ENCODE peak calls at places on chromosomes 13 and 19, in eight cellular contexts. X is A549, H is stomach, Z is SK-N-SH, Q is ovary, U is transverse colon, L is tibial nerve, P is GM12878. I is an unnamed sample.

GRCh38 chr19:15443325-15443724 is 6.4 kb downstream of the WIZ start:
- DNase-seq in X (no peak), H (no peak), Z (no peak), Q (no peak), U (no peak), L (no peak), P (no peak), I (no peak)

GRCh38 chr13:109771926-109772325 is 14.5 kb downstream of the IRS2 start:
- DNase-seq in X (no peak), H (no peak), Z (no peak), Q (no peak), U (no peak), L (no peak), P (no peak), I (no peak)

GRCh38 chr19:58581227-58582141 is 8.3 kb upstream of the MZF1 start:
- DNase-seq in X (peak), H (peak), Z (no peak), Q (peak), U (peak), L (peak), P (no peak), I (peak)

GRCh38 chr19:35841961-35842595 is 10.2 kb downstream of the NPHS1 start:
- DNase-seq in X (no peak), H (no peak), Z (no peak), Q (no peak), U (no peak), L (no peak), P (no peak), I (no peak)

GRCh38 chr19:49997709-49998108 is 27.5 kb downstream of the VRK3 start:
- DNase-seq in X (peak), H (no peak), Z (peak), Q (no peak), U (no peak), L (no peak), P (peak), I (no peak)

GRCh38 chr13:100089633-100090032 is 740 bp downstream of the PCCA start:
- DNase-seq in X (no peak), H (no peak), Z (no peak), Q (no peak), U (no peak), L (no peak), P (no peak), I (no peak)

GRCh38 chr13:33876716-33877394 is 58.9 kb downstream of the RFC3 start:
- DNase-seq in X (no peak), H (no peak), Z (no peak), Q (no peak), U (no peak), L (no peak), P (no peak), I (no peak)

GRCh38 chr13:24254151-24254810 is 55.1 kb upstream of the C1QTNF9 start:
- DNase-seq in X (no peak), H (no peak), Z (no peak), Q (no peak), U (no peak), L (no peak), P (no peak), I (peak)

GRCh38 chr13:100129605-100130004 is 40.7 kb downstream of the PCCA start:
- DNase-seq in X (no peak), H (no peak), Z (no peak), Q (no peak), U (no peak), L (peak), P (peak), I (no peak)

GRCh38 chr13:23695711-23696512 is 125.7 kb downstream of the TNFRSF19 start:
- DNase-seq in X (no peak), H (no peak), Z (no peak), Q (no peak), U (no peak), L (no peak), P (no peak), I (no peak)

GRCh38 chr13:112254900-112255299 is 121.3 kb upstream of the SPACA7 start:
- DNase-seq in X (no peak), H (no peak), Z (no peak), Q (no peak), U (no peak), L (no peak), P (no peak), I (no peak)

GRCh38 chr19:51364200-51365106 is 1.7 kb downstream of the ETFB start:
- DNase-seq in X (peak), H (no peak), Z (no peak), Q (no peak), U (no peak), L (no peak), P (no peak), I (no peak)

GRCh38 chr19:12769689-12770088 is 5.7 kb downstream of the HOOK2 start:
- DNase-seq in X (no peak), H (peak), Z (no peak), Q (no peak), U (peak), L (no peak), P (no peak), I (no peak)

GRCh38 chr13:111790621-111791020 is 276.3 kb upstream of the SOX1 start:
- DNase-seq in X (no peak), H (no peak), Z (no peak), Q (no peak), U (no peak), L (no peak), P (no peak), I (no peak)

GRCh38 chr13:42396901-42397670 is 125.1 kb downstream of the AKAP11 start:
- DNase-seq in X (no peak), H (no peak), Z (no peak), Q (no peak), U (no peak), L (no peak), P (no peak), I (no peak)

GRCh38 chr19:38727868-38728660 is 16.2 kb downstream of the CAPN12 start:
- DNase-seq in X (no peak), H (no peak), Z (no peak), Q (peak), U (no peak), L (no peak), P (no peak), I (no peak)

GRCh38 chr13:109331898-109332297 is 454.5 kb downstream of the IRS2 start:
- DNase-seq in X (no peak), H (no peak), Z (peak), Q (no peak), U (no peak), L (no peak), P (no peak), I (no peak)

GRCh38 chr13:96958286-96958891 is 35.9 kb downstream of the OXGR1 start:
- DNase-seq in X (peak), H (peak), Z (peak), Q (no peak), U (no peak), L (peak), P (no peak), I (no peak)

GRCh38 chr19:38247734-38248268 is 8.4 kb downstream of the PPP1R14A start:
- DNase-seq in X (no peak), H (no peak), Z (no peak), Q (no peak), U (no peak), L (no peak), P (no peak), I (no peak)

GRCh38 chr13:48726711-48727110 is 73.0 kb downstream of the CYSLTR2 start:
- DNase-seq in X (no peak), H (no peak), Z (no peak), Q (no peak), U (no peak), L (no peak), P (no peak), I (no peak)

GRCh38 chr19:29917911-29918310 is 24.1 kb upstream of the URI1 start:
- DNase-seq in X (no peak), H (peak), Z (no peak), Q (no peak), U (no peak), L (no peak), P (no peak), I (peak)

GRCh38 chr13:34340534-34340933 is 522.6 kb downstream of the RFC3 start:
- DNase-seq in X (peak), H (peak), Z (no peak), Q (no peak), U (no peak), L (no peak), P (no peak), I (no peak)

GRCh38 chr13:90686438-90686837 is 661.0 kb upstream of the MIR17HG start:
- DNase-seq in X (peak), H (no peak), Z (no peak), Q (no peak), U (no peak), L (no peak), P (no peak), I (no peak)

GRCh38 chr19:2097330-2098327 is 914 bp downstream of the IZUMO4 start:
- DNase-seq in X (no peak), H (no peak), Z (no peak), Q (peak), U (peak), L (no peak), P (no peak), I (peak)

GRCh38 chr19:5331790-5332189 is 8.8 kb downstream of the PTPRS start:
- DNase-seq in X (no peak), H (no peak), Z (no peak), Q (no peak), U (no peak), L (no peak), P (no peak), I (no peak)

GRCh38 chr13:65825039-65825438 is 1405.1 kb downstream of the PCDH9 start:
- DNase-seq in X (no peak), H (no peak), Z (no peak), Q (no peak), U (no peak), L (no peak), P (no peak), I (no peak)

GRCh38 chr13:38693641-38694040 is 6.8 kb downstream of the FREM2 start:
- DNase-seq in X (no peak), H (peak), Z (no peak), Q (no peak), U (no peak), L (no peak), P (no peak), I (no peak)

GRCh38 chr13:34748561-34748960 is 193.5 kb upstream of the NBEA start:
- DNase-seq in X (no peak), H (no peak), Z (no peak), Q (no peak), U (no peak), L (no peak), P (no peak), I (no peak)

GRCh38 chr19:7925171-7925837 is 631 bp downstream of the CTXN1 start:
- DNase-seq in X (peak), H (peak), Z (peak), Q (peak), U (peak), L (peak), P (no peak), I (peak)

GRCh38 chr13:50129923-50130685 is 114.9 kb downstream of the KCNRG start:
- DNase-seq in X (peak), H (no peak), Z (peak), Q (no peak), U (peak), L (peak), P (no peak), I (peak)

GRCh38 chr13:43830481-43830873 is 43.7 kb upstream of the ENOX1 start:
- DNase-seq in X (peak), H (no peak), Z (no peak), Q (no peak), U (no peak), L (no peak), P (no peak), I (no peak)
- TF ChIP-seq EP300 in X (no peak), H (no peak), Z (no peak), Q (no peak), U (no peak), L (no peak), P (no peak), I (no peak)

GRCh38 chr19:47630594-47630993 is 21.7 kb downstream of the BICRA start:
- DNase-seq in X (no peak), H (no peak), Z (no peak), Q (no peak), U (no peak), L (no peak), P (no peak), I (no peak)

GRCh38 chr19:47631681-47632446 is 22.9 kb downstream of the BICRA start:
- DNase-seq in X (no peak), H (no peak), Z (no peak), Q (no peak), U (no peak), L (no peak), P (no peak), I (no peak)

GRCh38 chr19:47633516-47633915 is 24.6 kb downstream of the BICRA start:
- DNase-seq in X (no peak), H (no peak), Z (no peak), Q (no peak), U (no peak), L (no peak), P (no peak), I (no peak)

GRCh38 chr19:47637550-47637949 is 28.6 kb downstream of the BICRA start:
- DNase-seq in X (no peak), H (no peak), Z (no peak), Q (no peak), U (no peak), L (no peak), P (no peak), I (no peak)

DNA sequence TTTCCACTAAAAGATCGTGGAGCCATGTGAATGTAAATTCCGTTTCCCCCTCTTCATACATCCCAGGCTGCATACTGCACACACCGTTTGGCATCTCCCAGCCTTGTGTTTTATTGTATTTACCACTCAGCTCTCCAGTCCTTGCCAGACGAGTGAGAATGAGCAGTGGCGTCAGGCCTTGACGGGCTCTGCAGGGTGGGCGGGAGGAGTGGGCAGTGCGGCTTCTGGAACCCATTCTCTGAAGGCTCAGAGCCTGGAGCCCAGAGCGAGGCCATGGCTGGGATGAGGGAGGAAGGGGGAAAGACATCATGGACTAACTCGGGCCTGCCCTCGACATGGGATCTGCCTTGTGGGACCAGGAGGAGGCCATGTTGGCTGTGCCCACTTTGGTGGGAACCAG is 25.1 kb downstream of the BICRA start:
- DNase-seq in X (no peak), H (no peak), Z (no peak), Q (no peak), U (no peak), L (no peak), P (no peak), I (peak)
- H3K27ac ChIP-seq in X (no peak), H (no peak), Z (no peak), Q (no peak), U (peak), L (peak), P (no peak), I (peak)

DNA sequence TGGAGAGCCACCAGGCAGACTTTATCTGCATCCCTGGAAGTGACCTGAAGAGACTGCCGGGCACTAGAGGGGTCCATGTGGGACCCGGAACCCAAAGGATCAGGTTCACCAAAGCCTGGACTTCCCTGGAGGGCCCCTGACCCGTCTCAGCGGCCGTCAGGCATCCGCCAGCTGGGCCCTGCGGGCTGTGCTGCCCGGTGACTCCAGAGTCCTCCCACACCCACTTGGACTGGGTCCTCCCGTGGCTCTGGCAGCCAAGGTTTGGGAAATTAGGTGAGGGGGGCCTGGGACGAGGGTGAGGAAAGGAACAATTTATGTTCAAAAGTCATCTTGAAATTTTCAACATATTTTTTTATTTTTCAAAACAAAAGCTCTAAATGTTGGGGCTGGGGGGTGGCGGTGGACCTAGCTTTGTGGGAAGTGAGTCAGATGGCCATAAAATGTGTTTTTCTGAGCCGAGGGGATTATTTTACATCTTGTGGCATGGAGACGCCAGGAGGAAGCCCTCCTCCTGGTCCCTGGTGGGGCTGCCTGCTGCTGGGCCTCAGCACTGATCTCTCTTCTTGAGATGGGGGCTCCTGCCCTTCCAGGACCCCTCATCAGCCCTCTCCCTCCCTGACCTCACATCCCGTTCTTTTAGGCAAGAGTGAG is 20.2 kb downstream of the CEBPA start:
- DNase-seq in X (no peak), H (no peak), Z (no peak), Q (no peak), U (no peak), L (no peak), P (no peak), I (no peak)
- TF ChIP-seq EP300 in X (no peak), H (no peak), Z (no peak), Q (no peak), U (no peak), L (no peak), P (no peak), I (no peak)

GRCh38 chr19:21468791-21469190 is 36.6 kb upstream of the ZNF429 start:
- DNase-seq in X (no peak), H (no peak), Z (no peak), Q (no peak), U (no peak), L (no peak), P (no peak), I (no peak)
- H3K27ac ChIP-seq in X (no peak), H (no peak), Z (no peak), Q (no peak), U (no peak), L (no peak), P (no peak), I (no peak)

DNA sequence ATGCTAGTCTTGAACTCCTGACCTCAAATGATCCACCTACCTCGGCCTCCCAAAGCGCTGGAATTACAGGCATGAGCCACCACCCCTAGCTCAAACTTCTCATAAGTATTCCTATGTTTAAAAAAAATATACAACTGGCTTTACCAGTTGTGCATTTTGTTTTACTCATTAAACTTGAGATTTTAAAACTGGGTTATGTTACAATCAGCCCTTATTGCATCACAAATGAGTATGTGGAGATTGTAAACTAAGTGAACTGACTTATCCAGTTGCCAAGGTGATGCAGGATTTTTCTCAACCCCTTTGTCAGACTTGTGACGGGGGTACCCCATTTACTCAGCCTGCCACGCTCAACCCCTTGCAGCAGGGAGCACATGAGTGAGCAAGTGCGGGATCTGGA is 14.4 kb upstream of the GTF2F2 start:
- DNase-seq in X (no peak), H (no peak), Z (no peak), Q (no peak), U (no peak), L (no peak), P (no peak), I (no peak)
- TF ChIP-seq EP300 in X (no peak), H (no peak), Z (no peak), Q (no peak), U (no peak), L (no peak), P (no peak), I (no peak)

GRCh38 chr13:99014391-99014988 is 36.6 kb upstream of the DOCK9 start:
- DNase-seq in X (no peak), H (no peak), Z (no peak), Q (no peak), U (no peak), L (no peak), P (no peak), I (no peak)
- H3K27ac ChIP-seq in X (no peak), H (no peak), Z (no peak), Q (no peak), U (no peak), L (no peak), P (no peak), I (no peak)

GRCh38 chr13:27359203-27359821 is 65.1 kb upstream of the GTF3A start:
- DNase-seq in X (peak), H (peak), Z (peak), Q (peak), U (peak), L (peak), P (no peak), I (peak)

GRCh38 chr13:27360562-27360961 is 63.9 kb upstream of the GTF3A start:
- DNase-seq in X (peak), H (no peak), Z (no peak), Q (no peak), U (no peak), L (no peak), P (no peak), I (no peak)

GRCh38 chr13:27367570-27367969 is 56.8 kb upstream of the GTF3A start:
- DNase-seq in X (no peak), H (no peak), Z (no peak), Q (no peak), U (no peak), L (no peak), P (no peak), I (no peak)

GRCh38 chr13:27358420-27358819 is 66.0 kb upstream of the GTF3A start:
- DNase-seq in X (no peak), H (no peak), Z (no peak), Q (no peak), U (no peak), L (no peak), P (no peak), I (no peak)

GRCh38 chr13:27362064-27362751 is 62.2 kb upstream of the GTF3A start:
- DNase-seq in X (peak), H (peak), Z (peak), Q (peak), U (peak), L (peak), P (no peak), I (peak)
- TF ChIP-seq EP300 in X (no peak), H (no peak), Z (no peak), Q (no peak), U (no peak), L (no peak), P (no peak), I (no peak)

GRCh38 chr19:55373993-55374757 is 2.5 kb upstream of the TMEM190 start:
- DNase-seq in X (peak), H (no peak), Z (peak), Q (no peak), U (no peak), L (no peak), P (no peak), I (no peak)

GRCh38 chr19:55370305-55370988 is at the start of gene IL11:
- DNase-seq in X (peak), H (no peak), Z (no peak), Q (no peak), U (no peak), L (no peak), P (no peak), I (no peak)

GRCh38 chr19:55373318-55373992 is 3.2 kb upstream of the TMEM190 start:
- DNase-seq in X (peak), H (no peak), Z (no peak), Q (no peak), U (no peak), L (no peak), P (no peak), I (no peak)

GRCh38 chr19:55369651-55370304 is 485 bp downstream of the IL11 start:
- DNase-seq in X (peak), H (no peak), Z (peak), Q (no peak), U (no peak), L (no peak), P (no peak), I (no peak)

GRCh38 chr19:55372316-55373081 is 2.2 kb upstream of the IL11 start:
- DNase-seq in X (peak), H (no peak), Z (peak), Q (no peak), U (no peak), L (no peak), P (no peak), I (no peak)
- H3K27ac ChIP-seq in X (peak), H (no peak), Z (peak), Q (no peak), U (no peak), L (no peak), P (no peak), I (no peak)

GRCh38 chr19:46303702-46304397 is 7.0 kb downstream of the HIF3A start:
- DNase-seq in X (peak), H (peak), Z (peak), Q (peak), U (peak), L (peak), P (no peak), I (peak)
- TF ChIP-seq EP300 in X (no peak), H (no peak), Z (no peak), Q (no peak), U (no peak), L (no peak), P (no peak), I (no peak)